ENCODE peak calls at places on chromosome 7, in nine cellular contexts. J, Q, W, H, X, D, A, S and N are unnamed samples.

GRCh38 chr7:80287400-80288174 is 153.0 kb downstream of the GNAI1 start:
- DNase-seq in J (no peak), Q (no peak), W (no peak), H (no peak), X (no peak), D (no peak), A (no peak), S (no peak), N (no peak)

GRCh38 chr7:51376420-51377092 is 59.9 kb upstream of the COBL start:
- DNase-seq in J (peak; percentile 55), Q (no peak), W (no peak), H (no peak), X (no peak), D (no peak), A (no peak), S (no peak), N (no peak)

GRCh38 chr7:25887795-25888559 is 264.0 kb upstream of the NFE2L3 start:
- DNase-seq in J (no peak), Q (no peak), W (no peak), H (no peak), X (no peak), D (no peak), A (no peak), S (no peak), N (no peak)

GRCh38 chr7:148888300-148888699 is 4.2 kb upstream of the EZH2 start:
- DNase-seq in J (no peak), Q (no peak), W (no peak), H (no peak), X (no peak), D (no peak), A (no peak), S (no peak), N (no peak)

GRCh38 chr7:101813414-101814019 is 3.9 kb upstream of the CUX1 start:
- DNase-seq in J (no peak), Q (no peak), W (no peak), H (no peak), X (no peak), D (no peak), A (no peak), S (no peak), N (no peak)

GRCh38 chr7:24290004-24290641 is 6.1 kb downstream of the NPY start:
- DNase-seq in J (peak; percentile 55), Q (no peak), W (no peak), H (no peak), X (no peak), D (peak; percentile 19), A (peak; percentile 9), S (no peak), N (no peak)

GRCh38 chr7:42774436-42774835 is 137.4 kb downstream of the C7orf25 start:
- DNase-seq in J (no peak), Q (no peak), W (no peak), H (no peak), X (no peak), D (no peak), A (no peak), S (no peak), N (no peak)

GRCh38 chr7:32164341-32164996 is 94.3 kb upstream of the PDE1C start:
- DNase-seq in J (peak; percentile 77), Q (no peak), W (no peak), H (no peak), X (no peak), D (peak; percentile 53), A (peak; percentile 17), S (no peak), N (no peak)

GRCh38 chr7:78134256-78134655 is 335.7 kb downstream of the PHTF2 start:
- DNase-seq in J (peak; percentile 61), Q (no peak), W (no peak), H (no peak), X (no peak), D (peak; percentile 32), A (peak; percentile 31), S (no peak), N (no peak)

GRCh38 chr7:109549461-109549860 is 979.8 kb downstream of the DNAJB9 start:
- DNase-seq in J (no peak), Q (no peak), W (no peak), H (no peak), X (no peak), D (no peak), A (no peak), S (no peak), N (no peak)

GRCh38 chr7:105698531-105698930 is 117.2 kb upstream of the EFCAB10 start:
- DNase-seq in J (no peak), Q (no peak), W (no peak), H (no peak), X (no peak), D (no peak), A (no peak), S (no peak), N (no peak)

GRCh38 chr7:112013262-112013661 is 192.9 kb downstream of the DOCK4 start:
- DNase-seq in J (no peak), Q (no peak), W (no peak), H (no peak), X (no peak), D (no peak), A (no peak), S (no peak), N (no peak)

GRCh38 chr7:1046722-1047679 is 2.7 kb downstream of the GPR146 start:
- DNase-seq in J (no peak), Q (no peak), W (no peak), H (no peak), X (no peak), D (no peak), A (no peak), S (no peak), N (no peak)

GRCh38 chr7:87146740-87147386 is 5.4 kb upstream of the DMTF1 start:
- DNase-seq in J (no peak), Q (peak; percentile 86), W (peak; percentile 35), H (no peak), X (no peak), D (peak; percentile 40), A (no peak), S (no peak), N (peak; percentile 41)

GRCh38 chr7:87627634-87627994 is 584 bp upstream of the RUNDC3B start:
- DNase-seq in J (peak; percentile 8), Q (peak; percentile 87), W (no peak), H (no peak), X (no peak), D (peak; percentile 35), A (no peak), S (no peak), N (no peak)

GRCh38 chr7:7650682-7651206 is 10.2 kb downstream of the UMAD1 start:
- DNase-seq in J (no peak), Q (no peak), W (no peak), H (no peak), X (no peak), D (no peak), A (no peak), S (no peak), N (no peak)

GRCh38 chr7:145082366-145083240 is 246.8 kb upstream of the TPK1 start:
- DNase-seq in J (no peak), Q (no peak), W (no peak), H (no peak), X (no peak), D (no peak), A (peak; percentile 99), S (no peak), N (no peak)

GRCh38 chr7:101581891-101582290 is 47.2 kb downstream of the MYL10 start:
- DNase-seq in J (no peak), Q (no peak), W (no peak), H (no peak), X (no peak), D (no peak), A (no peak), S (no peak), N (peak; percentile 13)

GRCh38 chr7:121394709-121395140 is 1.4 kb downstream of the FAM3C start:
- DNase-seq in J (peak; percentile 37), Q (no peak), W (no peak), H (no peak), X (no peak), D (no peak), A (no peak), S (no peak), N (no peak)

GRCh38 chr7:18685961-18686360 is 190.4 kb downstream of the HDAC9 start:
- DNase-seq in J (peak; percentile 44), Q (no peak), W (no peak), H (no peak), X (no peak), D (no peak), A (no peak), S (no peak), N (no peak)

GRCh38 chr7:138891446-138891810 is 89.8 kb downstream of the KIAA1549 start:
- DNase-seq in J (peak; percentile 14), Q (no peak), W (no peak), H (no peak), X (no peak), D (peak; percentile 20), A (no peak), S (no peak), N (no peak)

GRCh38 chr7:5450549-5451327 is 27.1 kb upstream of the TNRC18 start:
- DNase-seq in J (peak; percentile 25), Q (peak; percentile 94), W (peak; percentile 75), H (no peak), X (peak; percentile 52), D (peak; percentile 46), A (peak; percentile 18), S (no peak), N (no peak)

GRCh38 chr7:141695803-141696289 is 6.1 kb downstream of the DENND11 start:
- DNase-seq in J (no peak), Q (no peak), W (peak; percentile 39), H (no peak), X (no peak), D (no peak), A (no peak), S (no peak), N (no peak)

GRCh38 chr7:14432936-14433335 is 443.5 kb upstream of the ETV1 start:
- DNase-seq in J (no peak), Q (no peak), W (no peak), H (no peak), X (no peak), D (no peak), A (no peak), S (no peak), N (no peak)

GRCh38 chr7:11376549-11376948 is 402.9 kb downstream of the PHF14 start:
- DNase-seq in J (no peak), Q (no peak), W (no peak), H (no peak), X (no peak), D (no peak), A (no peak), S (no peak), N (no peak)

GRCh38 chr7:75842836-75843446 is 29.3 kb upstream of the CCL24 start:
- DNase-seq in J (peak; percentile 97), Q (no peak), W (no peak), H (no peak), X (no peak), D (no peak), A (no peak), S (no peak), N (no peak)

GRCh38 chr7:92766461-92767003 is 69.8 kb downstream of the CDK6 start:
- DNase-seq in J (peak; percentile 57), Q (no peak), W (no peak), H (no peak), X (no peak), D (no peak), A (no peak), S (no peak), N (no peak)

GRCh38 chr7:146554568-146554967 is 438.0 kb downstream of the CNTNAP2 start:
- DNase-seq in J (no peak), Q (peak; percentile 61), W (no peak), H (no peak), X (no peak), D (peak; percentile 61), A (no peak), S (no peak), N (no peak)

GRCh38 chr7:151782598-151783448 is 94.1 kb downstream of the PRKAG2 start:
- DNase-seq in J (peak; percentile 33), Q (peak; percentile 89), W (peak; percentile 85), H (peak; percentile 47), X (peak; percentile 79), D (no peak), A (no peak), S (peak; percentile 24), N (peak; percentile 79)

GRCh38 chr7:25407053-25407452 is 178.8 kb upstream of the NPVF start:
- DNase-seq in J (no peak), Q (no peak), W (no peak), H (no peak), X (no peak), D (no peak), A (no peak), S (no peak), N (no peak)

GRCh38 chr7:140260338-140260737 is 83.6 kb upstream of the KDM7A start:
- DNase-seq in J (no peak), Q (no peak), W (no peak), H (no peak), X (no peak), D (no peak), A (no peak), S (no peak), N (no peak)